ENCODE peak calls at places on chromosomes 12 and 14, in four cellular contexts. O is A549, X is ovary, E is uterus. R is an unnamed sample.

GRCh38 chr14:71703477-71703876 is 228.8 kb upstream of the RGS6 start:
- DNase-seq in O (no peak), X (no peak), E (no peak), R (no peak)

GRCh38 chr14:75282166-75282547 is 3.5 kb downstream of the FOS start:
- DNase-seq in O (no peak), X (no peak), E (no peak), R (no peak)

GRCh38 chr14:94636744-94637412 is 24.7 kb downstream of the SERPINA3 start:
- DNase-seq in O (peak; percentile 48), X (no peak), E (no peak), R (no peak)

GRCh38 chr14:103721334-103722120 is 5.9 kb downstream of the ZFYVE21 start:
- DNase-seq in O (peak; percentile 35), X (no peak), E (no peak), R (no peak)

GRCh38 chr12:78566461-78566860 is 298.1 kb upstream of the SYT1 start:
- DNase-seq in O (no peak), X (no peak), E (no peak), R (no peak)

GRCh38 chr12:117530796-117531195 is 169.4 kb upstream of the NOS1 start:
- DNase-seq in O (no peak), X (no peak), E (no peak), R (no peak)

GRCh38 chr12:49873361-49873934 is 30.3 kb downstream of the FAIM2 start:
- DNase-seq in O (no peak), X (no peak), E (no peak), R (peak; percentile 79)

GRCh38 chr12:53102883-53103807 is at the start of gene SOAT2:
- DNase-seq in O (no peak), X (no peak), E (no peak), R (no peak)

GRCh38 chr12:101107032-101107763 is 102.8 kb downstream of the SLC5A8 start:
- DNase-seq in O (no peak), X (no peak), E (no peak), R (no peak)

DNA sequence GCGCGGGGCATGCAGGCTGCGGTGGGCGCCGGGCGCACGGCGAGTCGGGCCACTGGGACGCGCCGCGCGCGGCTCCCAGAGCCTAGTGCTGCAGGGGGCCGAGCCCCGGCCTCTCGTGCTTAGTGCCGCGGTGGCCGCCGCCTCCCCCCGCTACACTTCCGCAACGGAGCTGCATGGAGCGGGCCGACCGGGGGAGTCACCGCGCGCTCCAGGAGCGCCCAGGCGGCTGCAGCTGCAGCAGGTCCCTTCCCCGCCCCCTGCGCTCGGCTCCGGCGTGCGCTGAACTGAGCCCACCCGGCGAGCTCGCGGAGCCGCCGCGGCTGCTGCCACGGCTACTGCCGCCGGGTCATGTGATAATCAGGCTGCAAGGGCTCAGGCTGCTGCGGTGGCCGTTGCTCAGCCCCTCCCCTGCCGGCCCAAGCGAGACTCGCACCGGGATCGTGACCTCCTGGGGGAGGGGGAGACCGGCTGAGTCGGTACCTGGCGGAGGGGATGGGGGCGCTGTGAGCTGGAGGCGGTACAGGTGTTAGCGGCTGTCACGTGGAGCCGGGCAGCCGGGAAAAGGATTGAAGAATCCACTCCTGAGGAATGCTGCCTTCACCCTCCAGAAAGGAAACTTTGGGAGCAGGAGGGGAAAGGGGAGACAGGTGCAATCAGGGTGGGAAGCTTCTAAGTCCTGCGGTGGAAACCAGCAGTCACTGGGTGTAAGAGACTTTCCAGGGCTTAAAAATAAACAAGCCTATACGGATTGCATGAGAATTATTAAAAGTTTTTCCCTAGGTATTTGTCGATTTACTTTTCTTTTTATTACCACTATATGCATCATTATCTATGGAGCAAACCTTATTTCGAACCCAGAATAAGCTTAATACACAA is at the start of gene PPM1H:
- DNase-seq in O (peak; percentile 86), X (peak; percentile 57), E (peak; percentile 38), R (peak; percentile 91)
- TF ChIP-seq POLR2A in O (peak; percentile 87), X (no peak), E (no peak), R (peak; percentile 66)

DNA sequence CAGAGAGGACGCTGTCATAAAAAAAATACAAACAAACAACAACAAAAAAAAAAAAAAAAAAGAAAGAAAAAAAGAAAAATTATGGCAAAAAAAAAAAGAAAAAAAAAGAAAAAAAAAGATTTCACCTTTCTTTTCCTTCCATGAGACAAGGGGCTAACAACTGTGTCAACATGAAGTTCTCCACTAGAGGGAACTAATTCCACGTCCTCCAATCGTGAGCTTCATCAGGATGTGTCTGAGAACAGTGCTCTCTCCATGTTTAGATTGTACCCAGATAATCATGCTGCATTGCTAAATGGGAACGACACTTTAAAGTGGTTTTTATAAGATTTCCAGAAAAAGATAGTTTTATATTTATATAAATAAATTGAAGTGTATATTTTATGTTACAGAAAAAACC is 96.2 kb upstream of the PTPRB start:
- DNase-seq in O (peak; percentile 73), X (no peak), E (no peak), R (no peak)
- H3K27ac ChIP-seq in O (no peak overlapping the region), X (no peak overlapping the region), E (no peak overlapping the region), R (no peak overlapping the region)

GRCh38 chr14:91753501-91754128 is 21.7 kb upstream of the CATSPERB start:
- DNase-seq in O (no peak), X (no peak), E (no peak), R (no peak)

GRCh38 chr14:91750634-91751198 is 18.8 kb upstream of the CATSPERB start:
- DNase-seq in O (no peak), X (no peak), E (no peak), R (no peak)

GRCh38 chr14:91749857-91750256 is 18.0 kb upstream of the CATSPERB start:
- DNase-seq in O (no peak), X (no peak), E (no peak), R (no peak)

GRCh38 chr14:91752956-91753355 is 21.1 kb upstream of the CATSPERB start:
- DNase-seq in O (no peak), X (no peak), E (no peak), R (peak; percentile 28)

GRCh38 chr14:91751719-91752118 is 19.8 kb upstream of the CATSPERB start:
- DNase-seq in O (no peak), X (no peak), E (no peak), R (no peak)
- TF ChIP-seq CTCF in O (no peak), X (no peak), E (no peak), R (no peak)

GRCh38 chr14:21385170-21385904 is 1.5 kb upstream of the SUPT16H start:
- DNase-seq in O (no peak), X (no peak), E (no peak), R (no peak)

GRCh38 chr14:21384494-21384851 is 654 bp upstream of the SUPT16H start:
- DNase-seq in O (no peak), X (peak; percentile 33), E (no peak), R (no peak)

GRCh38 chr14:21382095-21382494 is 1.7 kb downstream of the SUPT16H start:
- DNase-seq in O (no peak), X (no peak), E (no peak), R (no peak)

GRCh38 chr14:21383848-21384493 is at the start of gene SUPT16H:
- DNase-seq in O (peak; percentile 95), X (peak; percentile 94), E (peak; percentile 96), R (peak; percentile 97)

GRCh38 chr14:21382886-21383847 is 652 bp downstream of the SUPT16H start:
- DNase-seq in O (peak; percentile 58), X (peak; percentile 47), E (peak; percentile 28), R (peak; percentile 49)
- TF ChIP-seq POLR2A in O (no peak), X (no peak), E (no peak), R (no peak)

GRCh38 chr14:34036319-34036761 is 85.5 kb upstream of the EGLN3 start:
- DNase-seq in O (no peak), X (no peak), E (no peak), R (no peak)
- H3K27ac ChIP-seq in O (peak overlapping the region; percentile 46), X (peak overlapping the region; percentile 3), E (no peak overlapping the region), R (no peak overlapping the region)

GRCh38 chr12:95582230-95583058 is 31.2 kb upstream of the USP44 start:
- DNase-seq in O (peak; percentile 75), X (no peak), E (no peak), R (no peak)

GRCh38 chr12:95583933-95584332 is 32.7 kb upstream of the USP44 start:
- DNase-seq in O (peak; percentile 25), X (no peak), E (no peak), R (no peak)
- TF ChIP-seq CTCF in O (no peak), X (no peak), E (no peak), R (no peak)

R was measured in thyroid gland.